ENCODE peak calls at places on chromosomes 6 and 20, in four cellular contexts. A is NCI-H1092 treated with DMSO at 0.1 percent for 48 hours, D is germinal center, K is psoas muscle. E is an unnamed sample.

GRCh38 chr6:158270389-158271127 is 41.7 kb upstream of the TULP4 start:
- DNase-seq in A (no peak), D (no peak), K (no peak), E (no peak)

GRCh38 chr6:140168365-140168764 is 793.9 kb upstream of the CITED2 start:
- DNase-seq in A (no peak), D (no peak), K (no peak), E (no peak)

GRCh38 chr20:52972190-52972937 is at the start of gene TSHZ2:
- DNase-seq in A (peak; percentile 75), D (peak; percentile 10), K (peak; percentile 58), E (no peak)

GRCh38 chr6:109467696-109468095 is 12.1 kb upstream of the MICAL1 start:
- DNase-seq in A (no peak), D (no peak), K (no peak), E (no peak)

GRCh38 chr6:30325873-30326445 is 768 bp upstream of the TRIM39 start:
- DNase-seq in A (peak; percentile 47), D (no peak), K (peak; percentile 40), E (peak; percentile 82)

GRCh38 chr6:154414021-154414813 is 57.6 kb upstream of the IPCEF1 start:
- DNase-seq in A (no peak), D (no peak), K (no peak), E (no peak)

GRCh38 chr20:9919271-9920014 is 80.6 kb upstream of the PAK5 start:
- DNase-seq in A (no peak), D (no peak), K (no peak), E (no peak)

GRCh38 chr6:147868493-147869222 is 360.2 kb downstream of the SAMD5 start:
- DNase-seq in A (no peak), D (no peak), K (no peak), E (no peak)

GRCh38 chr6:149218471-149218870 is 99.0 kb upstream of the TAB2 start:
- DNase-seq in A (no peak), D (no peak), K (no peak), E (no peak)

GRCh38 chr6:121881974-121882667 is 446.7 kb downstream of the GJA1 start:
- DNase-seq in A (no peak), D (no peak), K (no peak), E (no peak)

GRCh38 chr6:156916108-156916801 is 139.1 kb downstream of the ARID1B start:
- DNase-seq in A (no peak), D (peak; percentile 26), K (no peak), E (no peak)

GRCh38 chr6:148508401-148509151 is 165.9 kb downstream of the SASH1 start:
- DNase-seq in A (no peak), D (no peak), K (no peak), E (no peak)

GRCh38 chr6:134590449-134590848 is 272.5 kb upstream of the SGK1 start:
- DNase-seq in A (no peak), D (no peak), K (no peak), E (no peak)

GRCh38 chr6:2663123-2663522 is 87.6 kb downstream of the MYLK4 start:
- DNase-seq in A (no peak), D (no peak), K (no peak), E (no peak)

GRCh38 chr6:15501806-15502450 is 160.9 kb downstream of the DTNBP1 start:
- DNase-seq in A (no peak), D (no peak), K (no peak), E (no peak)

E was measured in RPMI8226.